ENCODE peak calls at places on chromosomes 2 and 18, in seven cellular contexts. One of them, this sample, is unnamed.

GRCh38 chr18:54202851-54203250 is 21.6 kb downstream of the MBD2 start:
- DNase-seq in anterior cingulate cortex: no peak
- DNase-seq in Calu3: no peak
- DNase-seq in body of pancreas: no peak
- DNase-seq in A549: no peak
- DNase-seq in NCI-H1436: no peak
- DNase-seq in stimulated activated CD4-positive, alpha-beta T cell treated with anti-CD3 and anti-CD28 coated beads, TNF-alpha, amount 100 ng/mL, for 24 hours: no peak
- DNase-seq in this sample: no peak

GRCh38 chr18:48405108-48405507 is 4.1 kb downstream of the ZBTB7C start:
- DNase-seq in Calu3: no peak
- DNase-seq in NCI-H1436: no peak
- DNase-seq in anterior cingulate cortex: no peak
- DNase-seq in body of pancreas: no peak
- DNase-seq in A549: no peak
- DNase-seq in stimulated activated CD4-positive, alpha-beta T cell treated with anti-CD3 and anti-CD28 coated beads, TNF-alpha, amount 100 ng/mL, for 24 hours: no peak
- DNase-seq in this sample: no peak

GRCh38 chr18:3478262-3478978 is 28.4 kb downstream of the TGIF1 start:
- DNase-seq in NCI-H1436: no peak
- DNase-seq in body of pancreas: no peak
- DNase-seq in anterior cingulate cortex: no peak
- DNase-seq in Calu3: no peak
- DNase-seq in A549: no peak
- DNase-seq in stimulated activated CD4-positive, alpha-beta T cell treated with anti-CD3 and anti-CD28 coated beads, TNF-alpha, amount 100 ng/mL, for 24 hours: no peak
- DNase-seq in this sample: no peak

GRCh38 chr2:62596061-62596658 is 90.2 kb upstream of the TMEM17 start:
- DNase-seq in Calu3: no peak
- DNase-seq in stimulated activated CD4-positive, alpha-beta T cell treated with anti-CD3 and anti-CD28 coated beads, TNF-alpha, amount 100 ng/mL, for 24 hours: no peak
- DNase-seq in A549: no peak
- DNase-seq in NCI-H1436: no peak
- DNase-seq in body of pancreas: no peak
- DNase-seq in anterior cingulate cortex: no peak
- DNase-seq in this sample: peak; percentile 59

GRCh38 chr2:234795272-234795920 is 156.4 kb upstream of the SH3BP4 start:
- DNase-seq in stimulated activated CD4-positive, alpha-beta T cell treated with anti-CD3 and anti-CD28 coated beads, TNF-alpha, amount 100 ng/mL, for 24 hours: no peak
- DNase-seq in A549: peak; percentile 13
- DNase-seq in body of pancreas: no peak
- DNase-seq in NCI-H1436: no peak
- DNase-seq in Calu3: no peak
- DNase-seq in anterior cingulate cortex: no peak
- DNase-seq in this sample: no peak

GRCh38 chr2:46836295-46837111 is 79.1 kb downstream of the MCFD2 start:
- DNase-seq in A549: no peak
- DNase-seq in NCI-H1436: no peak
- DNase-seq in anterior cingulate cortex: no peak
- DNase-seq in body of pancreas: no peak
- DNase-seq in stimulated activated CD4-positive, alpha-beta T cell treated with anti-CD3 and anti-CD28 coated beads, TNF-alpha, amount 100 ng/mL, for 24 hours: no peak
- DNase-seq in Calu3: no peak
- DNase-seq in this sample: no peak

GRCh38 chr2:101349893-101350662 is 37.2 kb downstream of the CREG2 start:
- DNase-seq in NCI-H1436: no peak
- DNase-seq in A549: peak; percentile 24
- DNase-seq in Calu3: no peak
- DNase-seq in anterior cingulate cortex: no peak
- DNase-seq in stimulated activated CD4-positive, alpha-beta T cell treated with anti-CD3 and anti-CD28 coated beads, TNF-alpha, amount 100 ng/mL, for 24 hours: no peak
- DNase-seq in body of pancreas: no peak
- DNase-seq in this sample: no peak

GRCh38 chr18:47882641-47883040 is 47.8 kb downstream of the SMAD2 start:
- DNase-seq in body of pancreas: no peak
- DNase-seq in NCI-H1436: no peak
- DNase-seq in stimulated activated CD4-positive, alpha-beta T cell treated with anti-CD3 and anti-CD28 coated beads, TNF-alpha, amount 100 ng/mL, for 24 hours: no peak
- DNase-seq in anterior cingulate cortex: no peak
- DNase-seq in A549: no peak
- DNase-seq in Calu3: no peak
- DNase-seq in this sample: no peak

GRCh38 chr2:48257456-48257855 is 272.5 kb upstream of the STON1 start:
- DNase-seq in body of pancreas: no peak
- DNase-seq in stimulated activated CD4-positive, alpha-beta T cell treated with anti-CD3 and anti-CD28 coated beads, TNF-alpha, amount 100 ng/mL, for 24 hours: no peak
- DNase-seq in anterior cingulate cortex: no peak
- DNase-seq in A549: no peak
- DNase-seq in NCI-H1436: no peak
- DNase-seq in Calu3: no peak
- DNase-seq in this sample: no peak

GRCh38 chr2:230775737-230776136 is 63.1 kb downstream of the CAB39 start:
- DNase-seq in stimulated activated CD4-positive, alpha-beta T cell treated with anti-CD3 and anti-CD28 coated beads, TNF-alpha, amount 100 ng/mL, for 24 hours: no peak
- DNase-seq in NCI-H1436: no peak
- DNase-seq in anterior cingulate cortex: no peak
- DNase-seq in body of pancreas: no peak
- DNase-seq in Calu3: no peak
- DNase-seq in A549: no peak
- DNase-seq in this sample: no peak

GRCh38 chr2:49914281-49914680 is 760.0 kb upstream of the FSHR start:
- DNase-seq in stimulated activated CD4-positive, alpha-beta T cell treated with anti-CD3 and anti-CD28 coated beads, TNF-alpha, amount 100 ng/mL, for 24 hours: no peak
- DNase-seq in NCI-H1436: no peak
- DNase-seq in body of pancreas: no peak
- DNase-seq in A549: no peak
- DNase-seq in anterior cingulate cortex: no peak
- DNase-seq in Calu3: peak; percentile 21
- DNase-seq in this sample: no peak

This sample was measured in HAP-1.